ENCODE peak calls at places on chromosomes 11 and 22, in four cellular contexts. One of them, this sample, is unnamed.
A peak's percentile ranks its signal among the peaks of the same experiment; 100 is the strongest.

GRCh38 chr22:26259510-26259909 is 90.2 kb downstream of the SEZ6L start:
- DNase-seq in DND-41: peak; percentile 70
- DNase-seq in neural progenitor cell: peak; percentile 82
- DNase-seq in GM23248: peak; percentile 43
- DNase-seq in this sample: peak; percentile 54

GRCh38 chr11:23590909-23591308 is 730.6 kb upstream of the CCDC179 start:
- DNase-seq in DND-41: no peak
- DNase-seq in neural progenitor cell: no peak
- DNase-seq in GM23248: no peak
- DNase-seq in this sample: no peak

GRCh38 chr11:22641559-22641958 is 15.9 kb upstream of the FANCF start:
- DNase-seq in DND-41: no peak
- DNase-seq in neural progenitor cell: no peak
- DNase-seq in GM23248: no peak
- DNase-seq in this sample: no peak

GRCh38 chr22:32947581-32947980 is 110.6 kb downstream of the SYN3 start:
- DNase-seq in DND-41: no peak
- DNase-seq in neural progenitor cell: no peak
- DNase-seq in GM23248: no peak
- DNase-seq in this sample: no peak

GRCh38 chr11:60831501-60832079 is 10.3 kb upstream of the CCDC86 start:
- DNase-seq in DND-41: no peak
- DNase-seq in neural progenitor cell: no peak
- DNase-seq in GM23248: peak; percentile 56
- DNase-seq in this sample: no peak

GRCh38 chr11:31956310-31956709 is 134.6 kb upstream of the RCN1 start:
- DNase-seq in DND-41: no peak
- DNase-seq in neural progenitor cell: no peak
- DNase-seq in GM23248: peak; percentile 85
- DNase-seq in this sample: no peak

GRCh38 chr22:22927196-22927887 is 39.7 kb downstream of the IGLL5 start:
- DNase-seq in DND-41: no peak
- DNase-seq in neural progenitor cell: no peak
- DNase-seq in GM23248: peak; percentile 37
- DNase-seq in this sample: no peak

GRCh38 chr11:126210871-126211235 is 597 bp downstream of the RPUSD4 start:
- DNase-seq in DND-41: no peak
- DNase-seq in neural progenitor cell: peak; percentile 43
- DNase-seq in GM23248: peak; percentile 44
- DNase-seq in this sample: no peak

GRCh38 chr22:26406118-26406517 is 22.9 kb upstream of the ASPHD2 start:
- DNase-seq in DND-41: no peak
- DNase-seq in neural progenitor cell: no peak
- DNase-seq in GM23248: peak; percentile 32
- DNase-seq in this sample: no peak

GRCh38 chr11:36411202-36411640 is 98.9 kb downstream of the TRAF6 start:
- DNase-seq in DND-41: no peak
- DNase-seq in neural progenitor cell: no peak
- DNase-seq in GM23248: no peak
- DNase-seq in this sample: no peak

GRCh38 chr11:12086271-12087074 is 23.9 kb upstream of the MICAL2 start:
- DNase-seq in DND-41: no peak
- DNase-seq in neural progenitor cell: no peak
- DNase-seq in GM23248: peak; percentile 97
- DNase-seq in this sample: peak; percentile 58

GRCh38 chr11:44949160-44950035 is 1.3 kb downstream of the TP53I11 start:
- DNase-seq in DND-41: no peak
- DNase-seq in neural progenitor cell: peak; percentile 88
- DNase-seq in GM23248: peak; percentile 61
- DNase-seq in this sample: peak; percentile 75
- H3K27ac ChIP-seq in DND-41: no peak overlapping the region
- H3K27ac ChIP-seq in neural progenitor cell: peak overlapping the region; percentile 83
- H3K27ac ChIP-seq in GM23248: no peak overlapping the region
- H3K27ac ChIP-seq in this sample: peak overlapping the region; percentile 88

GRCh38 chr11:73047773-73048371 is 94.2 kb downstream of the FCHSD2 start:
- DNase-seq in DND-41: no peak
- DNase-seq in neural progenitor cell: no peak
- DNase-seq in GM23248: no peak
- DNase-seq in this sample: no peak
- H3K27ac ChIP-seq in DND-41: no peak overlapping the region
- H3K27ac ChIP-seq in neural progenitor cell: no peak overlapping the region
- H3K27ac ChIP-seq in GM23248: no peak overlapping the region
- H3K27ac ChIP-seq in this sample: no peak overlapping the region

DNA sequence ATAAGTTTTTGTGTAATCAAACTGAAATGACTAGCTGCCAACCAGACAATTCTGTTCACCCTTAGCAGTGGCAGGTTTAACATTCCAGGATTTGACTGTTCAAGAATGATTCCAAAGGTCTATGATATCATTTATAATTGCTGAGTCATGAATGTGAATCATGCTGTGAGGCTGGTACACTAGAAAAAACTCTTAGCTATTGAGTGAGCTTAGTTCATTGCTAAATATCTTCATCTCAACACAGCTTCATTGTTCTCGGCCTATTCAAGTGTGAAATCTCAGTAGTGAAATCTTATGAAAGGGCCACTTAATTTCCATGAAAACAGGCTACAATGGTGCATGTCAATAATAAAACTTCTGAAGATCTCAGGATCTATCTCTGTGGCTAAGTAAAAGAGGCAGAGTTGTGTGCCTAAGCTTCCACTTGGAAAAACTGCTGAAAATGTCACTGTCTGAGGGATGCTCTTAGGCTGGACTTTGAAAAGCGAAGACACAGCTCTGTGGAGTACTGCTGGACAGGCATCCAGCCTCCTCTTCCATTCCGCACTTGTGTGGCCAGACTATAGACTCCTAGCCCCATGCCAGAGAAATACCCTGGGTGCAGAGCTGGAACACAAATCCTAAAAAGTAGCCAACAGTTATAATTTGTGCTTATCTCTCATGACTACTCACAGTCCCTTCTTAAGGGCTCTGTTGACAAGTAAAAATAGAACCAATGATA is 12.8 kb downstream of the AQP11 start:
- DNase-seq in DND-41: no peak
- DNase-seq in neural progenitor cell: no peak
- DNase-seq in GM23248: peak; percentile 89
- DNase-seq in this sample: peak; percentile 86
- H3K27ac ChIP-seq in DND-41: no peak overlapping the region
- H3K27ac ChIP-seq in neural progenitor cell: no peak overlapping the region
- H3K27ac ChIP-seq in GM23248: peak overlapping the region; percentile 72
- H3K27ac ChIP-seq in this sample: peak overlapping the region; percentile 44

DNA sequence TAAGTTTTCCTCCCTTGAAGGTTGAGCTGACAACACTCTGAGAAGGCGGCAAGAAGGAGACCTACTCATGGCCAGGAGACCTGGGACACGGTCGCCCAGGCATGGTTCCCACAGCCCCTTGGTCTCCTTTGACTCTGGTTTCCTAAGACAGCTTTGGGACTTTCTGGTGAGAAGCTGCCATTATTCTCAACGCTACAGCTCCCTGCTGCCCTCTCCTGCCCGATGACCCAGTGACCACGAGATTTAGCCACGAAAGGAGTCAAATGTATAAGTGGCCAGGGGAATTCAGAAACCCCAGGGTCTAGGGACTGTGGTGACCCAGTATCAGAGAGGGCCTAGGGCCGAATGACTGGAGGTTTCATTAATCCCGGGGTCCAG is 696 bp upstream of the SDF2L1 start:
- DNase-seq in DND-41: no peak
- DNase-seq in neural progenitor cell: peak; percentile 79
- DNase-seq in GM23248: peak; percentile 74
- DNase-seq in this sample: no peak
- H3K27ac ChIP-seq in DND-41: peak overlapping the region; percentile 75
- H3K27ac ChIP-seq in neural progenitor cell: no peak overlapping the region
- H3K27ac ChIP-seq in GM23248: peak overlapping the region; percentile 42
- H3K27ac ChIP-seq in this sample: peak overlapping the region; percentile 34